ENCODE peak calls at places on chromosomes 6 and 20, in six cellular contexts. I, X, Y, G, C and B are unnamed samples.

GRCh38 chr6:134310206-134310605 is 7.7 kb downstream of the SGK1 start:
- DNase-seq in Y (no peak), C (no peak), X (no peak), G (peak), I (no peak), B (no peak)

GRCh38 chr6:31582230-31582601 is at the start of gene LTB:
- DNase-seq in C (no peak), Y (no peak), X (no peak), I (no peak), G (no peak), B (no peak)

GRCh38 chr6:158222066-158222465 is 53.9 kb downstream of the GTF2H5 start:
- DNase-seq in Y (no peak), I (no peak), C (no peak), G (no peak), X (no peak), B (no peak)

GRCh38 chr6:17820055-17820454 is 113.3 kb upstream of the NUP153 start:
- DNase-seq in Y (no peak), X (no peak), C (peak), I (no peak), G (no peak), B (peak)

GRCh38 chr6:30748301-30748769 is 4.0 kb upstream of the IER3 start:
- DNase-seq in C (no peak), G (peak), Y (no peak), X (no peak), I (no peak), B (no peak)

GRCh38 chr6:112049996-112050395 is 3.9 kb upstream of the CCN6 start:
- DNase-seq in I (no peak), Y (no peak), G (no peak), X (no peak), C (no peak), B (no peak)

GRCh38 chr6:3596736-3597135 is 139.9 kb upstream of the SLC22A23 start:
- DNase-seq in C (no peak), Y (no peak), I (no peak), X (no peak), G (no peak), B (no peak)

GRCh38 chr6:158645064-158646022 is 800 bp upstream of the DYNLT1 start:
- DNase-seq in G (no peak), X (peak), Y (no peak), C (no peak), I (peak), B (no peak)

GRCh38 chr6:170290306-170291128 is at the start of gene DLL1:
- DNase-seq in Y (no peak), G (peak), I (no peak), X (peak), C (peak), B (no peak)

GRCh38 chr6:29965873-29966601 is 23.7 kb downstream of the HLA-A start:
- DNase-seq in C (peak), G (peak), X (peak), Y (no peak), I (no peak), B (peak)

GRCh38 chr20:62723351-62723750 is 14.7 kb downstream of the NTSR1 start:
- DNase-seq in X (no peak), Y (no peak), I (no peak), C (no peak), G (no peak), B (peak)